ENCODE peak calls at places on chromosomes 4 and X, in five cellular contexts. C is stimulated activated CD4-positive, alpha-beta T cell treated with anti-CD3 and anti-CD28 coated beads, Interleukin-15, amount 100 ng/mL, for 1 hour; X is NCI-H446 treated with DMSO at 0.1 percent for 48 hours; V is posterior cingulate gyrus; B is NCI-H524. A is an unnamed sample.

GRCh38 chr4:38454284-38454683 is 209.7 kb upstream of the KLF3 start:
- DNase-seq in X (no peak), V (no peak), B (no peak), C (no peak), A (no peak)

GRCh38 chrX:15254852-15255251 is 15.0 kb downstream of the ASB9 start:
- DNase-seq in V (no peak), X (no peak), C (no peak), B (no peak), A (no peak)

GRCh38 chrX:15127010-15127409 is 142.9 kb downstream of the ASB9 start:
- DNase-seq in V (no peak), X (no peak), C (no peak), B (no peak), A (no peak)

GRCh38 chr4:107824367-107825071 is at the start of gene SGMS2:
- DNase-seq in X (peak; percentile 0), V (peak; percentile 95), B (no peak), C (peak; percentile 49), A (peak; percentile 31)

GRCh38 chr4:72606751-72607150 is 37.7 kb upstream of the ADAMTS3 start:
- DNase-seq in B (no peak), X (no peak), C (no peak), V (no peak), A (no peak)

GRCh38 chr4:150366487-150366999 is 215.4 kb upstream of the MAB21L2 start:
- DNase-seq in X (peak; percentile 88), V (no peak), B (peak; percentile 92), C (no peak), A (peak; percentile 47)

GRCh38 chrX:11557120-11557519 is 108.6 kb downstream of the ARHGAP6 start:
- DNase-seq in X (no peak), C (no peak), B (no peak), V (no peak), A (no peak)

GRCh38 chrX:110180176-110180927 is 137.5 kb downstream of the AMMECR1 start:
- DNase-seq in B (no peak), C (no peak), X (peak; percentile 23), V (peak; percentile 68), A (no peak)

GRCh38 chrX:97401586-97402101 is 517.9 kb downstream of the RPA4 start:
- DNase-seq in X (no peak), V (no peak), C (no peak), B (no peak), A (no peak)

GRCh38 chr4:100100985-100101384 is 89.3 kb downstream of the DDIT4L start:
- DNase-seq in V (no peak), C (no peak), B (no peak), X (no peak), A (no peak)

GRCh38 chr4:173494013-173494970 is 35.7 kb downstream of the HAND2 start:
- DNase-seq in C (no peak), X (peak; percentile 24), V (peak; percentile 86), B (peak; percentile 18), A (no peak)

GRCh38 chr4:150501983-150502382 is 80.0 kb upstream of the MAB21L2 start:
- DNase-seq in V (no peak), B (no peak), C (no peak), X (no peak), A (no peak)

GRCh38 chrX:123184858-123185251 is 777 bp downstream of the GRIA3 start:
- DNase-seq in C (no peak), V (peak; percentile 86), X (no peak), B (no peak), A (no peak)

GRCh38 chrX:127259742-127260141 is 440.2 kb downstream of the PRR32 start:
- DNase-seq in B (no peak), C (no peak), V (no peak), X (no peak), A (no peak)

GRCh38 chrX:8760021-8760420 is 28.1 kb upstream of the ANOS1 start:
- DNase-seq in B (no peak), C (no peak), V (no peak), X (no peak), A (no peak)

GRCh38 chrX:154419688-154420401 is 8.5 kb downstream of the TAFAZZIN start:
- DNase-seq in X (no peak), V (no peak), B (no peak), C (no peak), A (no peak)

GRCh38 chrX:12999422-12999821 is 24.5 kb downstream of the TMSB4X start:
- DNase-seq in B (no peak), V (no peak), C (no peak), X (no peak), A (no peak)

GRCh38 chr4:133081246-133081645 is 67.8 kb upstream of the PCDH10 start:
- DNase-seq in C (no peak), X (no peak), B (no peak), V (no peak), A (no peak)

GRCh38 chr4:137312257-137312656 is 220.0 kb downstream of the PCDH18 start:
- DNase-seq in V (no peak), X (no peak), B (no peak), C (no peak), A (no peak)

GRCh38 chr4:105989411-105990242 is 94.4 kb downstream of the NPNT start:
- DNase-seq in C (no peak), X (peak; percentile 54), B (no peak), V (no peak), A (no peak)

GRCh38 chr4:82523179-82523578 is 38.6 kb downstream of the TMEM150C start:
- DNase-seq in B (no peak), C (no peak), V (no peak), X (no peak), A (no peak)

GRCh38 chr4:12548678-12549077 is 935.5 kb downstream of the RAB28 start:
- DNase-seq in X (no peak), B (no peak), V (no peak), C (no peak), A (no peak)